ENCODE peak calls at places on chromosomes 13 and 19, in seven cellular contexts. N is lung, Q is upper lobe of right lung, U is GM23248, K is stomach, C is cardiac fibroblast, Z is endodermal cell. D is an unnamed sample.

GRCh38 chr13:28568286-28568685 is 73.4 kb upstream of the FLT1 start:
- DNase-seq in N (peak), Q (peak), U (peak), K (peak), C (peak), Z (no peak), D (peak)

GRCh38 chr19:44072543-44073401 is 813 bp downstream of the ZNF284 start:
- DNase-seq in N (no peak), Q (no peak), U (peak), K (no peak), C (peak), Z (no peak), D (peak)

GRCh38 chr13:29239653-29240525 is 355.6 kb downstream of the SLC7A1 start:
- DNase-seq in N (no peak), Q (no peak), U (no peak), K (no peak), C (no peak), Z (no peak), D (no peak)

GRCh38 chr19:45716314-45717130 is 14.2 kb downstream of the FBXO46 start:
- DNase-seq in N (no peak), Q (no peak), U (peak), K (no peak), C (peak), Z (peak), D (peak)

GRCh38 chr19:13043285-13043684 is 48.0 kb downstream of the NFIX start:
- DNase-seq in N (no peak), Q (no peak), U (no peak), K (no peak), C (no peak), Z (no peak), D (no peak)

GRCh38 chr13:39209731-39210633 is 171.7 kb downstream of the NHLRC3 start:
- DNase-seq in N (no peak), Q (no peak), U (peak), K (no peak), C (peak), Z (no peak), D (peak)

GRCh38 chr19:4732680-4733114 is 9.1 kb upstream of the DPP9 start:
- DNase-seq in N (peak), Q (no peak), U (peak), K (peak), C (peak), Z (peak), D (peak)

GRCh38 chr13:45527699-45528462 is 63.1 kb downstream of the COG3 start:
- DNase-seq in N (no peak), Q (no peak), U (no peak), K (peak), C (no peak), Z (no peak), D (no peak)

GRCh38 chr13:33351324-33351723 is 65.8 kb upstream of the STARD13 start:
- DNase-seq in N (no peak), Q (no peak), U (peak), K (no peak), C (peak), Z (no peak), D (peak)

GRCh38 chr19:55258828-55259539 is at the start of gene PPP6R1:
- DNase-seq in N (peak), Q (peak), U (peak), K (peak), C (peak), Z (peak), D (peak)

GRCh38 chr19:3360494-3361383 is 5.6 kb upstream of the NFIC start:
- DNase-seq in N (no peak), Q (peak), U (peak), K (peak), C (no peak), Z (peak), D (no peak)

GRCh38 chr13:113616991-113617749 is 32.6 kb downstream of the TFDP1 start:
- DNase-seq in N (no peak), Q (no peak), U (no peak), K (peak), C (peak), Z (peak), D (no peak)

GRCh38 chr13:42753697-42754096 is 27.7 kb upstream of the FAM216B start:
- DNase-seq in N (no peak), Q (no peak), U (no peak), K (no peak), C (peak), Z (no peak), D (no peak)

GRCh38 chr19:55189424-55189823 is 9.3 kb upstream of the SYT5 start:
- DNase-seq in N (no peak), Q (peak), U (peak), K (no peak), C (peak), Z (no peak), D (peak)

GRCh38 chr19:44455100-44455499 is 6.8 kb upstream of the ZNF229 start:
- DNase-seq in N (no peak), Q (no peak), U (no peak), K (no peak), C (no peak), Z (no peak), D (no peak)

GRCh38 chr13:111038887-111039286 is 76.2 kb upstream of the ARHGEF7 start:
- DNase-seq in N (no peak), Q (no peak), U (no peak), K (no peak), C (no peak), Z (no peak), D (no peak)

GRCh38 chr19:39524495-39524894 is 8.2 kb downstream of the EID2B start:
- DNase-seq in N (no peak), Q (no peak), U (no peak), K (no peak), C (no peak), Z (no peak), D (no peak)

GRCh38 chr13:30998548-30999140 is 66.2 kb downstream of the TEX26 start:
- DNase-seq in N (no peak), Q (no peak), U (peak), K (no peak), C (peak), Z (peak), D (peak)

GRCh38 chr19:3626473-3627350 is at the start of gene CACTIN:
- DNase-seq in N (peak), Q (peak), U (peak), K (peak), C (peak), Z (peak), D (peak)

GRCh38 chr19:53463263-53463662 is 4.3 kb upstream of the ZNF813 start:
- DNase-seq in N (peak), Q (peak), U (peak), K (no peak), C (no peak), Z (peak), D (peak)

GRCh38 chr13:21434588-21434987 is 24.5 kb downstream of the ZDHHC20 start:
- DNase-seq in N (no peak), Q (no peak), U (no peak), K (no peak), C (no peak), Z (no peak), D (no peak)

GRCh38 chr13:79392882-79393563 is 13.0 kb downstream of the RBM26 start:
- DNase-seq in N (no peak), Q (no peak), U (peak), K (no peak), C (no peak), Z (no peak), D (peak)

GRCh38 chr19:42606660-42607351 is 12.1 kb upstream of the CEACAM8 start:
- DNase-seq in N (peak), Q (peak), U (peak), K (peak), C (peak), Z (peak), D (peak)

GRCh38 chr19:1360818-1361461 is 22.8 kb upstream of the NDUFS7 start:
- DNase-seq in N (peak), Q (peak), U (peak), K (no peak), C (peak), Z (peak), D (peak)

GRCh38 chr13:39600766-39601165 is 2.2 kb downstream of the LHFPL6 start:
- DNase-seq in N (no peak), Q (no peak), U (peak), K (no peak), C (peak), Z (peak), D (peak)

GRCh38 chr13:51370116-51370515 is 30.6 kb downstream of the SERPINE3 start:
- DNase-seq in N (no peak), Q (no peak), U (peak), K (no peak), C (peak), Z (no peak), D (peak)

GRCh38 chr19:48962029-48962848 is 2.9 kb upstream of the FTL start:
- DNase-seq in N (peak), Q (peak), U (peak), K (peak), C (peak), Z (peak), D (no peak)

GRCh38 chr19:13022859-13023636 is 27.8 kb downstream of the NFIX start:
- DNase-seq in N (peak), Q (peak), U (peak), K (peak), C (peak), Z (peak), D (peak)

DNA sequence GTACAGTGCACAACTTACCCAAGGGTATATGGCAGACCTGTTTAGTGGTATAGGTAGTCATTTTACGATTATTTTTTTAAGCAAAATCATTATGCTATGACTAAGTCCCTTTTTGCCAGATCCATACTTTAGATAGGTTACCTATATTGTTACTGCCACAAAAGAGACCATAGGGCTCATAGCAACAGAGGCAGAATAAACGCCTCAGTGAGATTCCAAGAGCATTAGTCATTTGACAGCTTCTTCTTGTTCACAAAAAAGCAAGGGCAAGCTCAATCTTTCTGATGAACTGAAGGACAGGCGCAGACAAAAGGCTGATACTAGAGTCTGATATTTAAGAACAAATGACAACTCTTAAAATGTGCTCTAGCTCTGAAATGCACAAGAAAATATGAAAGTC is 187.4 kb downstream of the EFNB2 start:
- DNase-seq in N (no peak), Q (no peak), U (peak), K (no peak), C (peak), Z (peak), D (peak)
- H3K4me3 ChIP-seq in N (no peak), Q (no peak), U (no peak), K (no peak), C (no peak), Z (peak), D (no peak)

GRCh38 chr13:49112782-49113525 is 107.2 kb upstream of the MLNR start:
- DNase-seq in N (no peak), Q (no peak), U (peak), K (no peak), C (peak), Z (no peak), D (peak)

GRCh38 chr13:49116873-49117272 is 103.3 kb upstream of the MLNR start:
- DNase-seq in N (no peak), Q (no peak), U (no peak), K (no peak), C (no peak), Z (no peak), D (no peak)

GRCh38 chr13:49108204-49108603 is 111.9 kb upstream of the MLNR start:
- DNase-seq in N (no peak), Q (no peak), U (no peak), K (no peak), C (no peak), Z (no peak), D (no peak)

GRCh38 chr13:49110122-49110831 is 109.9 kb upstream of the MLNR start:
- DNase-seq in N (peak), Q (peak), U (peak), K (peak), C (peak), Z (peak), D (peak)

DNA sequence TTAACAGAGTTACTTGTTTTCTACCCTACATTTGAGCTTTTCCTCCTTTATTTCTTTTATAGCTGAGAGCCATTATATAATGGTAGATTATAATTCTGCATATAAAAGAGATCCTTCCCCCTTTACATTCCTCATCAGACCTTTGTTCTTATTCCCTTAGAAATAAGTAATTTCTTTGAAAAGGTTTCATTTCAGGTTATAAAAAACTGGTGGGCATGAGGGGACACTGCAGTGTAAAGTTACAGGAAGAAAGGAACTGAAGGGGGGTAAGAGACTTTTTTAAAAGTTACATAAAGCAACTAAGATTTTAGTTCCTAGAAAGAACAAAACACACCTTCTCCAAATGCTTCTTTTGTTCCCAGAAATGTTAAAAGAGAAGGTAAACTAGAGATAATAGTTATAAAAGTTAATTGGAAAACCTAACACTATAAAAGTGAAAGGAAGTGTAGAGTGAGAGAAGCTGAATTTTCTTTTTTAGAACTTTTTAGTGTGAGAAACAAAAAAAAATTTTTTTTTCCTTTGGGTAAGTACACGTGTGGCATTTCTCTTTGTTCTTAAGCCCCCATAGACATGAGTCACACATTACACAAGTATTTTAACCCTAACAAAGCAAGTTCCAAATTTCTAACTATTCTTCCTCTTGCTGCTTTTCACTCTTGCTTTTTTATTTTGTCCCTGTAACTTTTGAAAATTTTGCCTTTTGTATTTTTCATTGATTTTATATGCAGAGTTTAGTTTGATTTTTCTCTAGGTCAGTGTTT is 106.4 kb upstream of the MLNR start:
- DNase-seq in N (no peak), Q (no peak), U (peak), K (no peak), C (peak), Z (no peak), D (peak)
- H3K4me3 ChIP-seq in N (no peak), Q (no peak), U (peak), K (no peak), C (no peak), Z (peak), D (peak)

GRCh38 chr19:9430444-9430843 is 4.9 kb downstream of the ZNF266 start:
- DNase-seq in N (no peak), Q (no peak), U (no peak), K (no peak), C (no peak), Z (no peak), D (no peak)

GRCh38 chr19:9435279-9436268 is at the start of gene ZNF266:
- DNase-seq in N (peak), Q (peak), U (peak), K (peak), C (peak), Z (peak), D (peak)

GRCh38 chr19:9431475-9431874 is 3.9 kb downstream of the ZNF266 start:
- DNase-seq in N (no peak), Q (no peak), U (peak), K (no peak), C (peak), Z (peak), D (no peak)

DNA sequence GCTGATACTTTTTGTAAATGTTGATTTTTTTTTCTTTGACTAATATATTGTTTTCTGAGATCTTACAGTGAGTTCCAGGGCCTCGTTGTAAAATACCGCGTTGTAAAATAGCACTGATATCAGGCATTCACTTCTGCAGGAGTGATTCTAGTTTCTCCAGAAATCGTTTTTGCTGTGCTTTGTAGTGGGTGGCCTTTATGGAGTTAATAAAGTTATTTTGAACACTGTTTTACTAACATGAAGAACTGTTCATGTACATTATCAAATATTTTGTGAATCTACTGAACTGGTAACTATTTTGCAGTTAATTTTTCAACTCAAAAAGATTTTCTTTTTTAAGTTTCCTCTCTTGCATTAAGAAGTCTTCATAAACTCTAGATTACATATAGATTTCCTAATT is 985 bp upstream of the ZNF266 start:
- DNase-seq in N (no peak), Q (no peak), U (no peak), K (no peak), C (no peak), Z (no peak), D (no peak)
- H3K4me3 ChIP-seq in N (no peak), Q (no peak), U (peak), K (peak), C (no peak), Z (peak), D (no peak)

GRCh38 chr13:96091932-96092253 is 2.0 kb downstream of the HS6ST3 start:
- DNase-seq in N (no peak), Q (no peak), U (no peak), K (no peak), C (no peak), Z (no peak), D (no peak)
- H3K4me3 ChIP-seq in N (no peak), Q (no peak), U (no peak), K (peak), C (no peak), Z (peak), D (peak)

GRCh38 chr13:99304541-99304940 is 2.7 kb downstream of the GPR183 start:
- DNase-seq in N (no peak), Q (no peak), U (no peak), K (no peak), C (no peak), Z (no peak), D (no peak)

GRCh38 chr13:99305180-99305965 is 1.8 kb downstream of the GPR183 start:
- DNase-seq in N (no peak), Q (no peak), U (no peak), K (no peak), C (no peak), Z (no peak), D (no peak)

GRCh38 chr13:99308481-99309087 is 1.4 kb upstream of the GPR183 start:
- DNase-seq in N (no peak), Q (no peak), U (peak), K (no peak), C (peak), Z (no peak), D (peak)

GRCh38 chr13:99307648-99308339 is 595 bp upstream of the GPR183 start:
- DNase-seq in N (peak), Q (no peak), U (peak), K (no peak), C (peak), Z (peak), D (peak)

GRCh38 chr13:99307247-99307646 is at the start of gene GPR183:
- DNase-seq in N (no peak), Q (no peak), U (peak), K (no peak), C (peak), Z (no peak), D (no peak)
- H3K4me3 ChIP-seq in N (no peak), Q (peak), U (peak), K (peak), C (no peak), Z (peak), D (no peak)

GRCh38 chr19:41174297-41174928 is 18.6 kb upstream of the CYP2S1 start:
- DNase-seq in N (no peak), Q (no peak), U (no peak), K (peak), C (no peak), Z (peak), D (no peak)

GRCh38 chr19:41172297-41173164 is 20.5 kb upstream of the CYP2S1 start:
- DNase-seq in N (peak), Q (peak), U (no peak), K (peak), C (no peak), Z (peak), D (no peak)

GRCh38 chr19:41175825-41176734 is 16.9 kb upstream of the CYP2S1 start:
- DNase-seq in N (peak), Q (peak), U (peak), K (peak), C (peak), Z (peak), D (peak)
- H3K4me3 ChIP-seq in N (no peak), Q (peak), U (no peak), K (no peak), C (no peak), Z (no peak), D (no peak)

GRCh38 chr13:48491423-48492122 is 41.3 kb downstream of the RCBTB2 start:
- DNase-seq in N (no peak), Q (no peak), U (peak), K (no peak), C (no peak), Z (no peak), D (peak)
- H3K4me3 ChIP-seq in N (no peak), Q (peak), U (peak), K (peak), C (no peak), Z (no peak), D (peak)

GRCh38 chr13:36862722-36863121 is 43.7 kb downstream of the RFXAP start:
- DNase-seq in N (no peak), Q (no peak), U (no peak), K (no peak), C (no peak), Z (no peak), D (no peak)
- H3K4me3 ChIP-seq in N (no peak), Q (no peak), U (no peak), K (no peak), C (no peak), Z (no peak), D (no peak)

GRCh38 chr19:16433986-16434385 is 37.8 kb downstream of the EPS15L1 start:
- DNase-seq in N (no peak), Q (no peak), U (no peak), K (no peak), C (peak), Z (no peak), D (peak)

GRCh38 chr19:16428372-16429036 is 43.3 kb downstream of the EPS15L1 start:
- DNase-seq in N (no peak), Q (no peak), U (no peak), K (no peak), C (no peak), Z (no peak), D (no peak)

GRCh38 chr19:16425993-16426392 is 45.8 kb downstream of the EPS15L1 start:
- DNase-seq in N (no peak), Q (no peak), U (no peak), K (no peak), C (no peak), Z (no peak), D (no peak)

GRCh38 chr19:16429066-16429758 is 42.6 kb downstream of the EPS15L1 start:
- DNase-seq in N (peak), Q (peak), U (no peak), K (peak), C (no peak), Z (no peak), D (no peak)

DNA sequence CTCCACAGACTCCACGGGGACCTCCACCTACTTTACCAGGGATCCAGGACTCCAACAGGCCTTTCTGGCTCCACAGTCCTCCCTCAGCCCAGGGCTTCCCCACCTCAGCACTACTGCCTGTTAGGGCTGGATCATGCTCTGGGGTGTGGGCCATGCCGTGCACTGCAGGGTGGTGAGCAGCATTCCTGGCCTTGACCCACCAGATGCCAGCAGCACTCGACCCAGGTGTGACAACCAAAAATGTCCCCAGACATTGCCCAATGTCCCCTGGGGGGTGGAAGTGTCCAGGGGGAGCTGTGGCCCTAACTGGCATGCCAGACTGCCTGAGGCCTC is 42.0 kb downstream of the EPS15L1 start:
- DNase-seq in N (no peak), Q (no peak), U (no peak), K (no peak), C (no peak), Z (no peak), D (no peak)
- H3K4me3 ChIP-seq in N (no peak), Q (no peak), U (no peak), K (no peak), C (no peak), Z (no peak), D (no peak)

D was measured in fibroblast of the aortic adventitia.